ENCODE peak calls at places on chromosomes 16 and 17, in seven cellular contexts. D is sigmoid colon, T is heart left ventricle, C is uterus, M is transverse colon, F is thoracic aorta, Q is GM23338. W is an unnamed sample. For H3K36me3, the result is how much of the 10 kb centered on the place peaks cover.

GRCh38 chr16:72099377-72099818 is 5.8 kb downstream of the DHX38 start:
- DNase-seq in D (no peak), T (no peak), C (no peak), M (peak), F (no peak), Q (peak), W (no peak)

GRCh38 chr16:49639739-49640388 is 216.0 kb downstream of the ZNF423 start:
- DNase-seq in D (no peak), T (peak), C (peak), M (no peak), F (no peak), Q (peak), W (no peak)

GRCh38 chr16:81997738-81998137 is 13.5 kb downstream of the SDR42E1 start:
- DNase-seq in D (no peak), T (no peak), C (peak), M (no peak), F (no peak), Q (no peak), W (no peak)

GRCh38 chr16:87384162-87384999 is 805 bp upstream of the FBXO31 start:
- DNase-seq in D (peak), T (peak), C (no peak), M (peak), F (no peak), Q (peak), W (peak)

GRCh38 chr17:40320771-40321501 is 12.0 kb downstream of the RARA start:
- DNase-seq in D (peak), T (no peak), C (peak), M (peak), F (no peak), Q (no peak), W (peak)

GRCh38 chr16:24610421-24610765 is 71.0 kb downstream of the RBBP6 start:
- DNase-seq in D (no peak), T (peak), C (peak), M (peak), F (no peak), Q (peak), W (no peak)

GRCh38 chr17:50604470-50604869 is 30.2 kb upstream of the ABCC3 start:
- DNase-seq in D (peak), T (peak), C (peak), M (peak), F (no peak), Q (peak), W (no peak)

GRCh38 chr17:79038545-79039135 is 14.7 kb downstream of the C1QTNF1 start:
- DNase-seq in D (peak), T (no peak), C (no peak), M (no peak), F (no peak), Q (no peak), W (peak)

GRCh38 chr17:76337413-76337777 is 16.3 kb downstream of the PRPSAP1 start:
- DNase-seq in D (peak), T (no peak), C (no peak), M (no peak), F (no peak), Q (no peak), W (peak)

GRCh38 chr17:17386143-17386800 is 83.1 kb downstream of the NT5M start:
- DNase-seq in D (no peak), T (peak), C (no peak), M (no peak), F (no peak), Q (no peak), W (no peak)

GRCh38 chr17:32958418-32958817 is 30.5 kb downstream of the TMEM98 start:
- DNase-seq in D (no peak), T (no peak), C (no peak), M (no peak), F (no peak), Q (no peak), W (no peak)

DNA sequence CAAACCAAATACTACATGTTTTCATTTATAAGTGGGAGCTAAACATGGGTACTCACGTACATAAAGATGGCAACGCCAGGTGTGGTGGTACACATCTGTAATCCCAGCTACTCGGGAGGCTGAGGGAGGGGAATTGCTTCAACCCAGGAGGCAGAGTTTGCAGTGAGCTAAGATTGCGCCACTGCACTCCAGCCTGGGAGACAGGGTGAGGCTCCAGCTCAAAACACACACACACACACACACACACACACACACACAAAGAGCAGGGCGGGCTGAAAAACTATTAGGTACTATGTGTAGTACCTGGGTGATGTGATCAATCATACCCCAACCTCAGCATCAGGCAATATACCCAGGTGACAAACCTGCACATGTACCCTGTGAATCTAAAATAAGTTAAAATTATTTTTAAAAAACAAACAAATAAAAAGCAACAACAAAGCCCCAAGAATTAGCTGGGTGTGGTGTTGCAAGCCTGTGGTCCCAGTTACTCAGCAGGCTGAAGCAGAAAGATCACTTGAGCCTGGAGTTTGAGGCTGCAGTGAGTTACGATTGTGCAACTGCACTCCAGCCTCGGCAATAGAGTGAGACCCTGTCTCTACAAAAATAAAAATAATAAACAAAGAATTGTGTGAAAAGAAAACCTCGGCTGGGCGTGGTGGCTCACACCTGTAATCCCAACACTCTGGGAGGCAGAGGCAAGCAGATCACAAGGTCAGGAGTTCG is 11.9 kb upstream of the FAAP100 start:
- DNase-seq in D (no peak), T (no peak), C (no peak), M (no peak), F (no peak), Q (no peak), W (no peak)
- H3K36me3 ChIP-seq in D (under half), T (half or more), C (under half), M (under half), F (under half), Q (under half), W (half or more)

GRCh38 chr17:57088298-57088697 is 3.3 kb downstream of the AKAP1 start:
- DNase-seq in D (no peak), T (no peak), C (no peak), M (no peak), F (no peak), Q (no peak), W (no peak)

GRCh38 chr17:57085448-57086068 is 512 bp downstream of the AKAP1 start:
- DNase-seq in D (peak), T (peak), C (peak), M (peak), F (no peak), Q (peak), W (peak)

GRCh38 chr17:57086069-57086930 is 1.3 kb downstream of the AKAP1 start:
- DNase-seq in D (peak), T (no peak), C (no peak), M (peak), F (no peak), Q (peak), W (peak)

GRCh38 chr17:57084361-57084801 is 665 bp upstream of the AKAP1 start:
- DNase-seq in D (no peak), T (no peak), C (no peak), M (no peak), F (no peak), Q (no peak), W (no peak)

GRCh38 chr17:57084802-57085447 is at the start of gene AKAP1:
- DNase-seq in D (peak), T (peak), C (peak), M (peak), F (peak), Q (peak), W (peak)
- TF ChIP-seq CTCF in D (no peak), T (peak), C (peak), M (peak), F (no peak), Q (peak), W (no peak)

DNA sequence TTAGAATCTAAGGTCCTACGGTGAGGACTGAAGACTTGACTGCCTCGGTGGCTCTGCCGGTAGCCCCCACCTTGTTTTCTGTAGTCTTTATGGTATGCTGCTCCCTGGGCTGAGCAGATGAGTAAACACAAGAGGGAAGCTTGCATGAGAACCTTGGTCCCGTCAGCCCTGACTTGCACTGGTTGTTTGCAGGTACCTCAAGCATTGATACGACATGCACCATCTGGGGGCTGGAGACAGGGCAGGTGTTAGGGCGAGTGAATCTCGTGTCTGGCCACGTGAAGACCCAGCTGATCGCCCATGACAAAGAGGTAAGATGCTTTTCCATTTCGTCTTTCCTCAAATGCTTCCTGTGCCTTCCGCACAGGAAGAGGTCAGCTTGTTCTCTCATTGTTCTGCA is 21.1 kb upstream of the TACO1 start:
- DNase-seq in D (no peak), T (no peak), C (no peak), M (no peak), F (no peak), Q (peak), W (no peak)
- H3K36me3 ChIP-seq in D (under half), T (half or more), C (under half), M (under half), F (under half), Q (under half), W (half or more)

GRCh38 chr17:46976626-46977270 is 2.3 kb downstream of the RPRML start:
- DNase-seq in D (no peak), T (no peak), C (no peak), M (no peak), F (no peak), Q (peak), W (no peak)
- TF ChIP-seq CTCF in D (no peak), T (no peak), C (no peak), M (no peak), F (no peak), Q (peak), W (no peak)

W was measured in tibial artery.